ENCODE peak calls at places on chromosomes 13 and 19, in six cellular contexts. I is lung, S is fibroblast of lung, C is tibial nerve, U is astrocyte of the spinal cord, G is brain microvascular endothelial cell. Q is an unnamed sample.
A peak's percentile ranks its signal among the peaks of the same experiment; 100 is the strongest.

GRCh38 chr19:38319421-38320258 is at the start of gene KCNK6:
- DNase-seq in I (no peak), G (no peak), S (peak; percentile 8), U (no peak), C (no peak), Q (no peak)

GRCh38 chr13:74132768-74133656 is 1.2 kb downstream of the KLF12 start:
- DNase-seq in S (peak; percentile 71), U (peak; percentile 35), G (no peak), I (no peak), C (no peak), Q (no peak)

GRCh38 chr19:30669329-30670010 is 297.3 kb downstream of the ZNF536 start:
- DNase-seq in U (peak; percentile 32), C (peak; percentile 60), G (peak; percentile 29), I (no peak), S (peak; percentile 47), Q (no peak)

GRCh38 chr19:51339313-51339686 is 2.6 kb downstream of the VSIG10L start:
- DNase-seq in S (no peak), G (no peak), U (no peak), C (no peak), I (no peak), Q (no peak)

GRCh38 chr19:1177322-1178114 is 3.5 kb upstream of the SBNO2 start:
- DNase-seq in I (no peak), U (peak; percentile 93), C (no peak), S (peak; percentile 94), G (peak; percentile 91), Q (peak; percentile 74)

GRCh38 chr19:35046461-35046860 is 4.9 kb downstream of the HPN start:
- DNase-seq in C (no peak), U (no peak), I (no peak), S (no peak), G (no peak), Q (no peak)

GRCh38 chr19:9498183-9498902 is at the start of gene ZNF560:
- DNase-seq in S (peak; percentile 68), C (no peak), G (peak; percentile 20), U (peak; percentile 15), I (no peak), Q (no peak)

GRCh38 chr13:112728375-112729126 is 38.7 kb downstream of the ATP11A start:
- DNase-seq in I (no peak), C (no peak), S (no peak), U (no peak), G (no peak), Q (no peak)

GRCh38 chr13:50326746-50327145 is 311.5 kb downstream of the KCNRG start:
- DNase-seq in G (no peak), S (no peak), C (no peak), I (no peak), U (peak; percentile 21), Q (no peak)

GRCh38 chr19:2532252-2533071 is 56.5 kb downstream of the GADD45B start:
- DNase-seq in I (no peak), G (peak; percentile 90), U (peak; percentile 81), S (peak; percentile 94), C (no peak), Q (peak; percentile 99)

GRCh38 chr19:51323481-51323891 is 12.0 kb downstream of the IGLON5 start:
- DNase-seq in G (no peak), I (no peak), C (no peak), S (no peak), U (no peak), Q (no peak)

GRCh38 chr13:46341112-46341711 is 45.8 kb downstream of the RUBCNL start:
- DNase-seq in C (no peak), G (peak; percentile 87), I (no peak), U (peak; percentile 90), S (peak; percentile 42), Q (no peak)

GRCh38 chr13:101868585-101869469 is 416.4 kb downstream of the ITGBL1 start:
- DNase-seq in U (no peak), G (no peak), C (no peak), I (no peak), S (no peak), Q (no peak)

GRCh38 chr13:30148791-30149190 is 158.6 kb downstream of the KATNAL1 start:
- DNase-seq in G (no peak), S (no peak), U (no peak), C (no peak), I (no peak), Q (no peak)

GRCh38 chr13:113183450-113184129 is 24.9 kb downstream of the PCID2 start:
- DNase-seq in U (peak; percentile 26), S (no peak), C (no peak), I (no peak), G (peak; percentile 43), Q (no peak)

GRCh38 chr13:102608944-102609343 is 12.2 kb downstream of the TPP2 start:
- DNase-seq in I (no peak), U (no peak), G (no peak), C (no peak), S (no peak), Q (no peak)

GRCh38 chr13:34411881-34412280 is 530.2 kb upstream of the NBEA start:
- DNase-seq in U (no peak), C (no peak), S (no peak), I (no peak), G (no peak), Q (no peak)

GRCh38 chr13:23790591-23791170 is 98.5 kb downstream of the MIPEP start:
- DNase-seq in C (no peak), U (peak; percentile 95), I (no peak), S (peak; percentile 85), G (peak; percentile 92), Q (no peak)

DNA sequence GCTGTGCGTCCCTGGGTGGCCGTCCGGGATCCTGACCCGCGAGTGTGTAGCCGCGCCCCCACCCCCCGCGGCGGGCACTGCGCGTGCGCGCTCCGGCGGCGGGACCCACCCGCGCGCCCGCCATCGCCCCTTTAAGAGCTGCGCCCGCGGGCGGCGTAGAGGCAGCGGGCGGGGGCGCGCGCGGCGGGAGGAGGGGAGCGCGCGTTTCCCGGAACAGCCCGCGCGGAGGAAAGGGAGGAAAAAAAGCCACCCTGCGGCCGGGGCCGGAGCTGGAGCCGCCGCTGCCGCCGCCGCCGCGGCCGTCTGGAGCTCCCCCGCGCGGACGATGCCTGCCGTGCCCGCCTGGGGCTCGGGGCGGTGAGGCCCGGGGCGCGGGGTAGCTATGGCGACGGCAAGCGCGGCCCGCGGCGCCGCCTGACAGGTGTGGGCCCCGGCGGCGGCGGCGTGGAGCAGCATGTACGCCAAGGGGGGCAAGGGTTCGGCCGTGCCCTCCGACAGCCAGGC is at the start of gene SSBP4:
- DNase-seq in U (peak; percentile 81), I (no peak), C (no peak), G (peak; percentile 53), S (peak; percentile 78), Q (no peak)
- TF ChIP-seq CTCF in U (no peak), I (no peak), C (peak; percentile 52), G (peak; percentile 19), S (no peak), Q (no peak)

GRCh38 chr19:45971260-45971902 is 2.3 kb downstream of the NOVA2 start:
- DNase-seq in S (no peak), C (no peak), I (peak; percentile 30), G (no peak), U (no peak), Q (no peak)

GRCh38 chr19:45969676-45970075 is 4.0 kb downstream of the NOVA2 start:
- DNase-seq in I (no peak), U (no peak), G (no peak), S (no peak), C (no peak), Q (no peak)

GRCh38 chr19:45972944-45973525 is 630 bp downstream of the NOVA2 start:
- DNase-seq in G (no peak), I (no peak), S (no peak), C (no peak), U (no peak), Q (no peak)

GRCh38 chr19:45973564-45974338 is at the start of gene NOVA2:
- DNase-seq in U (peak; percentile 60), C (no peak), S (peak; percentile 35), G (peak; percentile 56), I (peak; percentile 46), Q (no peak)

DNA sequence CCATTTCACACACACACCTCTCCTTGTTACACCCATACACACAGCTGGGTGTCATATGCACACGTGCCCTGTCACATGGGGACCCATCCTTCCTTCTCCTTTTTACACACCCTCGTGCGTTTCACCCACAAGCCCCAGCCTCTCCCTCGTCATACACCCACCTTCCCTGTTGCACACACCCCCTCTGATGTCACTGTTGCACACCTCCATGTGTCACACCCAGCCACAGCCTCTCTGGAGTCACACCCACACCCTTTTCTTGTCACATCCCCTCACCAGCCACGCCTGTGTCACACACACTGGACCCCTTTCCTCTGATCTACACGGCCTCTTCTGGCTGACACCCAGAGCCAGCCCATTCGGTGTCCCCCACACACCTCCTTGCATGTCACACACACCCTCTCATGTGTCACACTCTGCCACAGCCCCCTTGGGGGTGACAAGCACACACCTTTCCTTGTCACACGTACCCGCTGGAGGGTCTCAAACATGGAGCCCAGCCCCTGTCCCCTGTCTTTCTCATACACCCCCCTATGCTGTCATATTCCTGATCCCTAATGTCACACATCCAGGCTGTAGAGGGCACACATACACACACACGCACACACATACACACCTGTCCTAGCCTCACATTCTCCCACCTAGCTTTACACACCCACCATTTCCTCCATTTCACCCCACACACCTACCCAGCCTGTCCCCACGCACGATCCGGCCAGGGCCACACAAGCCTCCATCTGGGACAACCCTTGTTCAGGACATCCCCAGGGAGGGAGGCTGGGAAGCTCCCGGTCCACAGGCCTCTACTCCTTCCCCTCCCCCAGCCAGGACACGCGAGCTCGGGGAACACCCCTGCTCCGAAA is 1.4 kb downstream of the NOVA2 start:
- DNase-seq in U (no peak), S (no peak), G (no peak), C (no peak), I (no peak), Q (no peak)
- H3K4me3 ChIP-seq in U (peak overlapping the region; percentile 12), S (no peak overlapping the region), G (no peak overlapping the region), C (peak overlapping the region; percentile 9), I (peak overlapping the region; percentile 64), Q (no peak overlapping the region)

GRCh38 chr19:49570138-49570856 is 10.1 kb downstream of the NOSIP start:
- DNase-seq in I (peak; percentile 65), S (peak; percentile 89), U (peak; percentile 82), C (no peak), G (peak; percentile 75), Q (peak; percentile 52)

GRCh38 chr19:49573451-49573850 is 6.9 kb downstream of the NOSIP start:
- DNase-seq in U (no peak), G (no peak), S (no peak), I (no peak), C (no peak), Q (no peak)

GRCh38 chr19:49574206-49574755 is 6.1 kb downstream of the NOSIP start:
- DNase-seq in G (no peak), U (no peak), I (no peak), S (no peak), C (no peak), Q (no peak)

GRCh38 chr19:49573009-49573408 is 7.3 kb downstream of the NOSIP start:
- DNase-seq in U (no peak), S (no peak), C (no peak), I (no peak), G (no peak), Q (no peak)

GRCh38 chr19:49570997-49571676 is 9.2 kb downstream of the NOSIP start:
- DNase-seq in I (no peak), S (no peak), U (no peak), C (no peak), G (no peak), Q (no peak)
- TF ChIP-seq CTCF in I (no peak), S (no peak), U (peak; percentile 9), C (no peak), G (peak; percentile 10), Q (no peak)

DNA sequence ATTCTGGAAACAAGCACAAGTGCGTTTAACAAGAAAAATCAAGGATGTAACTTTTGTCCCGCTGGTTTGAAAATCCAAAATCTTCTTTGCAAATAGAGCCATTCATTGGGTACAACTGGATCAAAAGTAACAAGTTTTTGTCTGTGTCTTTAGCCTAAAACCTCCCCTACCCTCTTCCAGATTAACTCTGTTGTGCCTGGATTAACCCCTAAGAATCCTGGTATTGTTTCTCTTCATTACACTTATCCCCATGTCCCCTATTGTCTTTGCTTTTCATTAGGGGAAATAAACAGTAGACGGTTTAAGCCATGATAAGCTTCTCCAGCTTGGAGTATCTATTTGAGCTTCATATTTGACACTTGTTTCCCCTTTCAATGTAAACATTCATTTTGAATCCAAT is 242.1 kb upstream of the ARGLU1 start:
- DNase-seq in G (no peak), S (no peak), C (no peak), U (no peak), I (no peak), Q (no peak)
- H3K4me3 ChIP-seq in G (no peak overlapping the region), S (no peak overlapping the region), C (no peak overlapping the region), U (no peak overlapping the region), I (no peak overlapping the region), Q (no peak overlapping the region)